ENCODE peak calls at places on chromosomes 6 and 20, in four cellular contexts. W, X, N and P are unnamed samples. For H3K4me1, the result is how much of the 10 kb centered on the place peaks cover.

GRCh38 chr6:113936093-113936934 is 34.6 kb downstream of the HDAC2 start:
- DNase-seq in N (no peak), X (peak), W (peak), P (peak)

GRCh38 chr6:20038805-20039204 is 173.5 kb downstream of the MBOAT1 start:
- DNase-seq in X (no peak), W (peak), N (no peak), P (no peak)

GRCh38 chr6:169857343-169858292 is 106.2 kb downstream of the ERMARD start:
- DNase-seq in W (no peak), X (no peak), N (no peak), P (no peak)

GRCh38 chr20:5806457-5807263 is 56.5 kb downstream of the SHLD1 start:
- DNase-seq in X (no peak), N (no peak), W (no peak), P (no peak)

GRCh38 chr6:89044988-89045387 is 35.6 kb upstream of the PNRC1 start:
- DNase-seq in W (no peak), N (no peak), X (no peak), P (no peak)

GRCh38 chr6:39664173-39664572 is 61.0 kb downstream of the KIF6 start:
- DNase-seq in W (no peak), X (no peak), N (no peak), P (no peak)

GRCh38 chr20:37649017-37649416 is 44.8 kb upstream of the CTNNBL1 start:
- DNase-seq in W (no peak), X (no peak), N (no peak), P (no peak)

GRCh38 chr6:137362878-137363804 is 131.1 kb downstream of the OLIG3 start:
- DNase-seq in X (no peak), N (no peak), W (no peak), P (no peak)

GRCh38 chr20:44856847-44857448 is 28.6 kb upstream of the YWHAB start:
- DNase-seq in W (no peak), X (no peak), N (no peak), P (peak)

GRCh38 chr6:19413323-19413722 is 423.8 kb upstream of the ID4 start:
- DNase-seq in X (no peak), W (peak), N (no peak), P (no peak)

GRCh38 chr6:71383891-71384489 is 95.4 kb downstream of the OGFRL1 start:
- DNase-seq in N (no peak), W (peak), X (peak), P (no peak)

GRCh38 chr6:148617522-148617921 is 129.3 kb upstream of the UST start:
- DNase-seq in W (peak), N (no peak), X (no peak), P (no peak)

GRCh38 chr6:84422380-84422968 is 195.0 kb upstream of the CEP162 start:
- DNase-seq in X (peak), N (peak), W (peak), P (peak)

GRCh38 chr6:157096522-157096921 is 226.8 kb downstream of the TMEM242 start:
- DNase-seq in W (no peak), N (no peak), X (no peak), P (no peak)

GRCh38 chr6:41531591-41532582 is 14.3 kb upstream of the FOXP4 start:
- DNase-seq in W (peak), X (peak), N (peak), P (peak)

GRCh38 chr6:66128238-66128637 is 421.2 kb upstream of the EYS start:
- DNase-seq in N (no peak), W (no peak), X (no peak), P (no peak)

GRCh38 chr6:69907981-69908498 is 41.7 kb downstream of the COL19A1 start:
- DNase-seq in W (peak), X (no peak), N (no peak), P (no peak)

GRCh38 chr20:12956303-12956702 is 52.5 kb upstream of the SPTLC3 start:
- DNase-seq in W (no peak), N (no peak), X (no peak), P (no peak)

GRCh38 chr6:136549359-136550044 is 720 bp downstream of the MAP7 start:
- DNase-seq in X (peak), W (no peak), N (peak), P (no peak)

GRCh38 chr20:19992996-19993908 is 23.9 kb upstream of the NAA20 start:
- DNase-seq in W (peak), N (no peak), X (peak), P (no peak)

GRCh38 chr20:62907377-62908317 is 18.7 kb downstream of the DIDO1 start:
- DNase-seq in N (no peak), X (peak), W (peak), P (peak)

GRCh38 chr6:111573118-111573883 is 32.4 kb downstream of the TRAF3IP2 start:
- DNase-seq in W (peak), N (no peak), X (no peak), P (peak)

GRCh38 chr20:20079102-20079784 is 26.9 kb downstream of the CFAP61 start:
- DNase-seq in X (no peak), N (no peak), W (no peak), P (no peak)

GRCh38 chr6:118551063-118551672 is 3.1 kb downstream of the PLN start:
- DNase-seq in X (peak), N (no peak), W (peak), P (peak)

GRCh38 chr6:41635365-41635764 is 2.9 kb upstream of the MDFI start:
- DNase-seq in X (no peak), W (no peak), N (peak), P (no peak)

GRCh38 chr6:149476789-149477455 is 7.9 kb downstream of the ZC3H12D start:
- DNase-seq in W (no peak), X (no peak), N (no peak), P (no peak)

GRCh38 chr20:5000263-5001173 is 792 bp downstream of the SLC23A2 start:
- DNase-seq in N (peak), X (peak), W (no peak), P (peak)

GRCh38 chr20:31835977-31836852 is 9.2 kb downstream of the FOXS1 start:
- DNase-seq in N (peak), X (peak), W (peak), P (peak)

GRCh38 chr6:6236730-6237469 is 83.6 kb downstream of the F13A1 start:
- DNase-seq in X (no peak), W (no peak), N (no peak), P (no peak)

DNA sequence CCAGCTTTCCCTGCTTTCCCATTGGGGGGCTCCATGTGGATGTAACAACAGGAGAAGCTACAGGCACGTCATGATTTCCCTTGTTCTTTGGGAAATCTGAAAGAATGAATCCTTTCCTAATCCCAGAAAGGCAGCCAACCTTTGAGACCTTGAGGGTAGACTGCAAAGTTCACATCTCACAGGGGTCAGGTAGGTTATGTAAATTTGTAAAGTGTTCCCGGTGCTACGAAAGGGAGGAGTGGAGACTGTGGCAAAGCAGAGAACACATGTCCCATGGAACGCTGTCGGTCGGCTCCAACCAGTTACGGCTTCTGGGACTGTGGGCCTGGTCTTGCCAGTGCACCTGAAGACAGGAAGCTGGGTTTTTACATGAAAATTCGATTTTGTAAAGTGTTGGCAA is 85.1 kb downstream of the RSPH3 start:
- DNase-seq in W (no peak), X (no peak), N (no peak), P (no peak)
- H3K9ac ChIP-seq in W (no peak), X (no peak), N (no peak), P (no peak)

GRCh38 chr6:34564181-34564580 is 8.1 kb upstream of the SPDEF start:
- DNase-seq in W (no peak), X (no peak), N (no peak), P (no peak)

GRCh38 chr6:34566830-34567546 is 10.9 kb upstream of the SPDEF start:
- DNase-seq in N (peak), W (no peak), X (no peak), P (no peak)

GRCh38 chr6:34568341-34568680 is 12.2 kb upstream of the SPDEF start:
- DNase-seq in X (peak), W (no peak), N (no peak), P (no peak)

GRCh38 chr6:34563513-34563870 is 7.4 kb upstream of the SPDEF start:
- DNase-seq in X (no peak), W (no peak), N (no peak), P (no peak)

DNA sequence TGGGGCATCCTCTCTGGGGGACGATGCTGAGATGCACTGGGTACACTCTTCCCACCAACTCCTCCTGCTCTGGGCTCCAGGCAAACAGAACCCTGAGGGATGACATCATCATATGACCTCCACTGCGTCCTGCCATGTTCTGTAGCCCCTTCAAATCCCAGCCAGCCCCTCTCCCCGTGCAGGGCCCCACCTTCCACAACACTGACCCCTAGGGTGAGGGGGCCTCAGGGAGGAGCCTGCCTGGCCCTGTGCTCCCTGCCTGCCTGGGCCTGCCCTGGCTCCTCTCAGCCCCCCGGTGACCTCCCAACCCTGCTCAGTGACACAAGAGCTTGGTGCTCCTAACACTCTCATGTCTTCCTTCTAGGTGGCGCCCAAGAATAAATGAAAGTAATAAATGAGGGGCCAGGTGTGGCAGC is 9.6 kb upstream of the SPDEF start:
- DNase-seq in N (no peak), X (peak), W (no peak), P (no peak)
- H3K4me1 ChIP-seq in N (under half), X (under half), W (under half), P (under half)

DNA sequence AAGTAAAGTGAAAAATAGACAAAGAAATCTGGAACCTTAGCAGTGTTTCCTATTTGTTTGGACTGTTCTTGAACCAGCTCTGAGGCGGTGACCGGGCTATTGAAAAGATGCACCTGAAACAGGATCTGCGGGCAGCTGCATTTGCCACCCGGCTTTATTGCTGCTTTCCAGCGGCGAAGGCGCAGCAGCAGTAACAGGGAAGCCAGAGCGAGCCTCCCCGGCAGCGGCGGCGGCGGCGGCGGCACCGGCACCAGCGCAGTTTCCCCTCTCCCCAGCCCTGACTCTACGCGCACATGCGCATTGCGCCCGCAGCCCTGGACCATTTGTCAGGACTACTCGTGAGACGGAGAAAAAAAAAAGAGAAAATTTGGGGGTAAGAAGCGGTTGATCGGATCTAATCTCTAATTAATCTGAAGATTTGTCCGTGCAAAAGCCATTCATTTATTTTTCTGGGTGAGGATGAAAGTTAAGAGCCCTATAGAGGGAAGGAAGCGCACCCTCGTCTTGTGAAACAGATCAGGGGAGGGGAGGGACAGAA is at the start of gene L3MBTL3:
- DNase-seq in X (peak), W (peak), N (peak), P (no peak)
- H3K9ac ChIP-seq in X (peak), W (peak), N (peak), P (no peak)

GRCh38 chr20:57397004-57397692 is 6.0 kb downstream of the RBM38 start:
- DNase-seq in W (peak), X (no peak), N (peak), P (no peak)
- H3K4me1 ChIP-seq in W (under half), X (under half), N (under half), P (half or more)

GRCh38 chr6:144265390-144265789 is 19.7 kb upstream of the UTRN start:
- DNase-seq in X (no peak), N (no peak), W (peak), P (no peak)

GRCh38 chr6:144264270-144265060 is 20.7 kb upstream of the UTRN start:
- DNase-seq in X (no peak), N (no peak), W (peak), P (no peak)

GRCh38 chr6:144263786-144264185 is 21.3 kb upstream of the UTRN start:
- DNase-seq in N (no peak), X (no peak), W (peak), P (no peak)

GRCh38 chr6:144266091-144266649 is 19.0 kb upstream of the UTRN start:
- DNase-seq in X (no peak), W (peak), N (no peak), P (no peak)

GRCh38 chr6:144265061-144265357 is 20.1 kb upstream of the UTRN start:
- DNase-seq in X (no peak), N (no peak), W (peak), P (no peak)
- H3K9ac ChIP-seq in X (peak), N (no peak), W (no peak), P (no peak)

GRCh38 chr6:16722616-16723015 is 38.6 kb downstream of the ATXN1 start:
- DNase-seq in W (no peak), X (no peak), N (no peak), P (no peak)
- H3K4me1 ChIP-seq in W (under half), X (under half), N (under half), P (under half)

DNA sequence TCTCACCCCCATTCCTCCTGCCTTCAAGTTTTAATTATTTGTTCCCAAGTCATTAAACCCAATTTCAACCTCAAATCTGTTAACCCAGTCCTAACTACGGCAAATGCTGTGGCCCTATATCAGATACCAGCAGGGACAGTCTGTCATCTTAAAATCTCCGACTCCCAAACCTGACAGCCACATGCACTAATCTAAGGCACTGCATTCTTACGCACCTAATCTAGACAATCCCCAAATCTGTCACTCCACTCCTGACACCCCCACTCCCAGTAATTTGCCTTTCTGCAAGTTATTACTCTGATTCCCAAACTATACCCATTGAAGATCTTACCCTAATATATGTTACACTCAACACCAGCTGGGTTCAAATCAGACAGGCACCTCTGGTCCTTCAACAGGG is 2.5 kb downstream of the MTCH1 start:
- DNase-seq in N (no peak), W (no peak), X (no peak), P (no peak)
- H3K9ac ChIP-seq in N (no peak), W (no peak), X (no peak), P (peak)

DNA sequence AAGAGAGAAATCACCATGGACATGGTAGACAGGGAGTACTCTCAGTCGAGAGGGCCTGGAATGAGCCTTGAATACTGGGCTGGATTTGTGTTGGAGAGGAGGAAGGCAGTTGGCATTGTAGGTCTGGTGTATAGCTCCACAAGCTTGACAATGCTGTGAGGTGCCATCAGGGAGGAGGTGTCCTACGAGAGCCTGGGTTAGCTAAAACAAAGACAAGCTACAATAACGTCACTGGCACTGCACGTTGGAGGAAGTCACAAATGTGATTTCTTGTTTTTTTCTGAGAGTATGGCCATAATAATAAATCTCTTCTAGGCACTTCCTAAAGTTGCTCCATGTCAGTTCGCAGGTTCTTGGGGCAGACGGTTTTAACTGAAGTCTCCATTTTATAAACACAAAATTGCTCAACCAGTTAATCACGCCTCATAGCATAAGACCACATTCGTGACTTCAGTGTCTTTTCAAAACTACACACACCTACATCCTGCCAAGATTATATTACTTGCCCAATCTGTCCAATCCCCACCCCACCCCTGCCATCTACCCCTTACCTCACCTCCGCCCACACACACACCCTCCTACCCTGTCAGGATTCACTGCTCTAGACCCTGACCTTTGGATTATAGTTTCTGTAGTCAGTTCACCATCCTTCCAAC is 4.4 kb upstream of the HLA-DMB start:
- DNase-seq in X (no peak), W (peak), N (no peak), P (no peak)
- H3K4me1 ChIP-seq in X (under half), W (under half), N (under half), P (under half)

DNA sequence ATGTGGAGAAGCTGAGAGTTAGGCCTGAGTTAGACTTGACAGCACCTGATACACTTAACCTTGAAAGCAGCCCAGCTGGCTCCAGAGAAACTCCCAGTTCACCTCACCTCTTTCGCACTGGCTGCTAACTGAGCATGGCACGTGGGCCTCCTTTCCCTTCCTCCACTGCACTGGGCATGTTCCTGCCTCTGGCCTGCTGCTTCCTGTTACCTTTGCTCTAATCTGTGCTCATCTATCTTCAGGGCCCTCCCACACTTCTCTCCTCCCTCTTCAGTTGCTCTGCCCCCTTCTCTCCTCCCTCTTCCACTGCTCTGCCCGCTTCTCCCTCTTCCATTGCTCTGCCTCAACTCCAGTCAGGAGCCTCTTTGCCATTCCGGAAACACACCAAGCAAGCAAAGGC is 13.7 kb upstream of the UBE2V1 start:
- DNase-seq in N (no peak), X (no peak), W (no peak), P (no peak)
- H3K9ac ChIP-seq in N (no peak), X (no peak), W (no peak), P (no peak)